ENCODE peak calls at places on chromosomes 2 and 18, in seven cellular contexts. One of them, this sample, is unnamed.

GRCh38 chr18:26547302-26548143 is 830 bp downstream of the KCTD1 start:
- DNase-seq in HepG2: no peak
- DNase-seq in GM12878: no peak
- DNase-seq in HCT116: no peak
- DNase-seq in H1: no peak
- DNase-seq in K562: no peak
- DNase-seq in SK-N-SH: peak; percentile 90
- DNase-seq in this sample: no peak

GRCh38 chr2:225842939-225843338 is 443.4 kb downstream of the NYAP2 start:
- DNase-seq in H1: no peak
- DNase-seq in HepG2: no peak
- DNase-seq in GM12878: no peak
- DNase-seq in HCT116: no peak
- DNase-seq in K562: no peak
- DNase-seq in SK-N-SH: no peak
- DNase-seq in this sample: no peak

GRCh38 chr2:240400319-240401161 is 34.9 kb upstream of the GPC1 start:
- DNase-seq in K562: no peak
- DNase-seq in HepG2: no peak
- DNase-seq in HCT116: no peak
- DNase-seq in H1: no peak
- DNase-seq in GM12878: no peak
- DNase-seq in SK-N-SH: no peak
- DNase-seq in this sample: no peak

GRCh38 chr2:235217814-235218213 is 266.0 kb downstream of the SH3BP4 start:
- DNase-seq in K562: no peak
- DNase-seq in H1: no peak
- DNase-seq in HCT116: no peak
- DNase-seq in GM12878: no peak
- DNase-seq in SK-N-SH: no peak
- DNase-seq in HepG2: no peak
- DNase-seq in this sample: no peak

GRCh38 chr2:43219383-43220228 is 6.8 kb downstream of the ZFP36L2 start:
- DNase-seq in HepG2: peak; percentile 87
- DNase-seq in H1: no peak
- DNase-seq in K562: peak; percentile 94
- DNase-seq in HCT116: peak; percentile 75
- DNase-seq in SK-N-SH: peak; percentile 87
- DNase-seq in GM12878: peak; percentile 80
- DNase-seq in this sample: peak; percentile 59

GRCh38 chr2:109279243-109279860 is 150.3 kb downstream of the SH3RF3 start:
- DNase-seq in HepG2: no peak
- DNase-seq in SK-N-SH: no peak
- DNase-seq in K562: no peak
- DNase-seq in H1: no peak
- DNase-seq in GM12878: no peak
- DNase-seq in HCT116: no peak
- DNase-seq in this sample: peak; percentile 8

GRCh38 chr2:65922794-65923193 is 490.4 kb upstream of the SPRED2 start:
- DNase-seq in HCT116: no peak
- DNase-seq in HepG2: no peak
- DNase-seq in K562: peak; percentile 5
- DNase-seq in H1: no peak
- DNase-seq in SK-N-SH: no peak
- DNase-seq in GM12878: no peak
- DNase-seq in this sample: no peak

GRCh38 chr2:207719008-207719407 is 7.6 kb downstream of the CCNYL1 start:
- DNase-seq in H1: no peak
- DNase-seq in HepG2: no peak
- DNase-seq in HCT116: no peak
- DNase-seq in K562: no peak
- DNase-seq in GM12878: no peak
- DNase-seq in SK-N-SH: no peak
- DNase-seq in this sample: no peak

GRCh38 chr18:34993289-34993688 is 47.9 kb upstream of the MAPRE2 start:
- DNase-seq in SK-N-SH: no peak
- DNase-seq in GM12878: no peak
- DNase-seq in HepG2: no peak
- DNase-seq in HCT116: no peak
- DNase-seq in H1: no peak
- DNase-seq in K562: no peak
- DNase-seq in this sample: no peak

GRCh38 chr2:59177748-59178147 is 936.6 kb upstream of the FANCL start:
- DNase-seq in H1: no peak
- DNase-seq in HCT116: no peak
- DNase-seq in K562: no peak
- DNase-seq in SK-N-SH: no peak
- DNase-seq in GM12878: no peak
- DNase-seq in HepG2: no peak
- DNase-seq in this sample: no peak

GRCh38 chr18:10312316-10313015 is 142.0 kb upstream of the APCDD1 start:
- DNase-seq in GM12878: no peak
- DNase-seq in K562: no peak
- DNase-seq in HCT116: no peak
- DNase-seq in H1: no peak
- DNase-seq in SK-N-SH: no peak
- DNase-seq in HepG2: peak; percentile 44
- DNase-seq in this sample: no peak

GRCh38 chr2:23578964-23579671 is 194.1 kb downstream of the KLHL29 start:
- DNase-seq in H1: no peak
- DNase-seq in HepG2: no peak
- DNase-seq in HCT116: no peak
- DNase-seq in K562: no peak
- DNase-seq in SK-N-SH: no peak
- DNase-seq in GM12878: no peak
- DNase-seq in this sample: no peak

GRCh38 chr2:35447816-35448215 is 907.8 kb upstream of the CRIM1 start:
- DNase-seq in HepG2: no peak
- DNase-seq in SK-N-SH: no peak
- DNase-seq in K562: no peak
- DNase-seq in HCT116: no peak
- DNase-seq in GM12878: no peak
- DNase-seq in H1: no peak
- DNase-seq in this sample: no peak

GRCh38 chr2:62641410-62641843 is 64.1 kb upstream of the EHBP1 start:
- DNase-seq in GM12878: no peak
- DNase-seq in K562: no peak
- DNase-seq in H1: no peak
- DNase-seq in HCT116: no peak
- DNase-seq in SK-N-SH: no peak
- DNase-seq in HepG2: no peak
- DNase-seq in this sample: no peak

GRCh38 chr2:60495226-60495625 is 58.2 kb downstream of the BCL11A start:
- DNase-seq in SK-N-SH: no peak
- DNase-seq in H1: no peak
- DNase-seq in K562: no peak
- DNase-seq in HCT116: no peak
- DNase-seq in GM12878: no peak
- DNase-seq in HepG2: no peak
- DNase-seq in this sample: no peak

GRCh38 chr18:43830905-43831304 is 553.6 kb upstream of the SYT4 start:
- DNase-seq in SK-N-SH: no peak
- DNase-seq in GM12878: no peak
- DNase-seq in H1: no peak
- DNase-seq in HCT116: no peak
- DNase-seq in K562: no peak
- DNase-seq in HepG2: no peak
- DNase-seq in this sample: no peak

GRCh38 chr18:35983818-35984217 is 11.3 kb downstream of the RMP24 start:
- DNase-seq in HepG2: no peak
- DNase-seq in SK-N-SH: no peak
- DNase-seq in GM12878: no peak
- DNase-seq in HCT116: no peak
- DNase-seq in H1: no peak
- DNase-seq in K562: no peak
- DNase-seq in this sample: no peak

GRCh38 chr2:209519911-209520310 is 96.1 kb downstream of the MAP2 start:
- DNase-seq in SK-N-SH: no peak
- DNase-seq in GM12878: no peak
- DNase-seq in HCT116: no peak
- DNase-seq in H1: no peak
- DNase-seq in K562: no peak
- DNase-seq in HepG2: no peak
- DNase-seq in this sample: no peak

GRCh38 chr2:64404743-64405142 is 49.2 kb upstream of the LGALSL start:
- DNase-seq in HepG2: peak; percentile 31
- DNase-seq in HCT116: no peak
- DNase-seq in K562: peak; percentile 21
- DNase-seq in SK-N-SH: no peak
- DNase-seq in H1: no peak
- DNase-seq in GM12878: no peak
- DNase-seq in this sample: no peak
- TF ChIP-seq YY1 in HepG2: no peak
- TF ChIP-seq YY1 in HCT116: no peak
- TF ChIP-seq YY1 in K562: no peak
- TF ChIP-seq YY1 in SK-N-SH: no peak
- TF ChIP-seq YY1 in H1: no peak
- TF ChIP-seq YY1 in GM12878: no peak
- TF ChIP-seq YY1 in this sample: no peak

GRCh38 chr2:165693838-165694237 is 100.2 kb downstream of the GALNT3 start:
- DNase-seq in HCT116: no peak
- DNase-seq in GM12878: no peak
- DNase-seq in H1: no peak
- DNase-seq in SK-N-SH: no peak
- DNase-seq in HepG2: no peak
- DNase-seq in K562: no peak
- DNase-seq in this sample: no peak

GRCh38 chr2:165699931-165700330 is 94.1 kb downstream of the GALNT3 start:
- DNase-seq in SK-N-SH: no peak
- DNase-seq in HepG2: no peak
- DNase-seq in GM12878: no peak
- DNase-seq in H1: no peak
- DNase-seq in K562: no peak
- DNase-seq in HCT116: no peak
- DNase-seq in this sample: no peak

GRCh38 chr2:165697727-165698620 is 96.1 kb downstream of the GALNT3 start:
- DNase-seq in HCT116: no peak
- DNase-seq in GM12878: no peak
- DNase-seq in HepG2: no peak
- DNase-seq in SK-N-SH: no peak
- DNase-seq in K562: no peak
- DNase-seq in H1: no peak
- DNase-seq in this sample: no peak

GRCh38 chr2:165700511-165700910 is 93.5 kb downstream of the GALNT3 start:
- DNase-seq in HepG2: no peak
- DNase-seq in K562: no peak
- DNase-seq in GM12878: no peak
- DNase-seq in H1: no peak
- DNase-seq in HCT116: no peak
- DNase-seq in SK-N-SH: peak; percentile 53
- DNase-seq in this sample: no peak

GRCh38 chr2:165698621-165698946 is 95.5 kb downstream of the GALNT3 start:
- DNase-seq in H1: no peak
- DNase-seq in SK-N-SH: peak; percentile 42
- DNase-seq in K562: no peak
- DNase-seq in HCT116: peak; percentile 19
- DNase-seq in HepG2: peak; percentile 44
- DNase-seq in GM12878: peak; percentile 27
- DNase-seq in this sample: peak; percentile 38
- TF ChIP-seq YY1 in H1: no peak
- TF ChIP-seq YY1 in SK-N-SH: no peak
- TF ChIP-seq YY1 in K562: no peak
- TF ChIP-seq YY1 in HCT116: no peak
- TF ChIP-seq YY1 in HepG2: no peak
- TF ChIP-seq YY1 in GM12878: no peak
- TF ChIP-seq YY1 in this sample: no peak

DNA sequence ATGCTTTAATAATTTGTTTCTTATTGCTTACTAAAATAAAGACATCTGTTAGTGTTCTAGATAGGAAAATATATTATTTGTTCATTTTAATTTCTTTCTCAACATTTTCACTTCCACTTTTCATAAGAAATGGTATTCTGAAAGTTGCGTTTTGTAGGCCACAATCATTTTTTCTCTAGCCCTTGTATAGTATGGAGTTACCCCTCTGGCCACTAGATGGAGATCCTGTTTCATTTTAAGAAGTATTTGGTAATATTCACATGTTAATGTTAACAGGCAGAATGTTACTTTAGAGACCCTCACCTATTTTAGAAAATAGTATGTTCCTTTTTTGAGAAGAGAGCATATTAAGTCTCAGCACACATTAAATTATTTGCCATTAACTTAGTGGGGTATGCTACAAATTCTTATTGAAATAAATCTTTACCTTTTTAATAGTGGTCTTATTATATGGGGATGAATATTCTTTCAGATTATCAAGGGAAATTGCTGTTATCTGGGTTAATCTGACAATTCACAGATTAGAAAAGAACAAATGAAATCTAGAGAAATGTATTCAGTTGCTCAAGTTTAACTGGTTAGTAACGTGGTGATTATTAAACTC is 73.9 kb upstream of the TTC27 start:
- DNase-seq in GM12878: peak; percentile 19
- DNase-seq in HCT116: peak; percentile 12
- DNase-seq in K562: peak; percentile 51
- DNase-seq in H1: no peak
- DNase-seq in SK-N-SH: peak; percentile 57
- DNase-seq in HepG2: peak; percentile 43
- DNase-seq in this sample: peak; percentile 16
- TF ChIP-seq YY1 in GM12878: no peak
- TF ChIP-seq YY1 in HCT116: no peak
- TF ChIP-seq YY1 in K562: no peak
- TF ChIP-seq YY1 in H1: no peak
- TF ChIP-seq YY1 in SK-N-SH: no peak
- TF ChIP-seq YY1 in HepG2: no peak
- TF ChIP-seq YY1 in this sample: no peak

GRCh38 chr2:102141915-102142828 is at the start of gene IL1R1:
- DNase-seq in SK-N-SH: peak; percentile 65
- DNase-seq in H1: no peak
- DNase-seq in K562: peak; percentile 86
- DNase-seq in HCT116: no peak
- DNase-seq in GM12878: no peak
- DNase-seq in HepG2: peak; percentile 60
- DNase-seq in this sample: no peak
- TF ChIP-seq YY1 in SK-N-SH: no peak
- TF ChIP-seq YY1 in H1: no peak
- TF ChIP-seq YY1 in K562: no peak
- TF ChIP-seq YY1 in HCT116: no peak
- TF ChIP-seq YY1 in GM12878: no peak
- TF ChIP-seq YY1 in HepG2: peak; percentile 49
- TF ChIP-seq YY1 in this sample: no peak

DNA sequence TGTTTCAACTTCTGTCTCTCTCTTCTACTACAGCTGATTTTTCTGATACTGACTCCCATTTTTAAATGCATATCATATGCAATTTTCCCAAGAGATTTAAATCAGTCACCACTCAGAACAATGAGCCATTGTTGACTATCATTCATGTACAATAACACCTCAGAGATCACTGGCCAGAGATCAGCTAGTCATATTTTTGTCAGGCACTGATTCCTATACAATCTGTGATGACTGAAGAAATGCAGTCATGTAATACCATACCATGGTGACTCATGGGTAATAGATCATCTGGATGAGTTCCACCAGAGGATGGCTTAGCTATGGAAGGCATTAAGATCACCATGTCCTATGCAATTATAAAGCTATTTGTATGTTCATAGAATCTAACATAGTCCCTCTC is 285.7 kb upstream of the DCC start:
- DNase-seq in HCT116: no peak
- DNase-seq in SK-N-SH: no peak
- DNase-seq in H1: no peak
- DNase-seq in HepG2: no peak
- DNase-seq in K562: no peak
- DNase-seq in GM12878: no peak
- DNase-seq in this sample: no peak
- TF ChIP-seq YY1 in HCT116: no peak
- TF ChIP-seq YY1 in SK-N-SH: no peak
- TF ChIP-seq YY1 in H1: no peak
- TF ChIP-seq YY1 in HepG2: no peak
- TF ChIP-seq YY1 in K562: no peak
- TF ChIP-seq YY1 in GM12878: no peak
- TF ChIP-seq YY1 in this sample: no peak